ENCODE peak calls at places on chromosome 18, in nine cellular contexts. M is tibial nerve, U is OCI-LY7, N is heart left ventricle, Y is thoracic aorta, V is stomach, F is cardiac muscle cell, I is fibroblast of lung, K is lung. H is an unnamed sample.
A peak's percentile ranks its signal among the peaks of the same experiment; 100 is the strongest.

GRCh38 chr18:29873211-29873610 is 1169.3 kb downstream of the DSC3 start:
- DNase-seq in U (no peak), F (no peak), M (no peak), I (no peak), K (no peak), V (no peak), N (no peak), Y (no peak), H (no peak)

GRCh38 chr18:58784601-58785137 is 80.0 kb upstream of the ZNF532 start:
- DNase-seq in V (no peak), U (no peak), K (no peak), N (peak; percentile 71), M (no peak), I (peak; percentile 56), Y (peak; percentile 38), F (no peak), H (no peak)

GRCh38 chr18:40326987-40327386 is 1628.0 kb upstream of the PIK3C3 start:
- DNase-seq in K (no peak), I (no peak), M (no peak), F (no peak), V (no peak), N (no peak), U (no peak), Y (no peak), H (no peak)

GRCh38 chr18:36771246-36771645 is 57.6 kb downstream of the TPGS2 start:
- DNase-seq in F (no peak), U (peak; percentile 8), Y (no peak), K (no peak), N (no peak), M (no peak), V (no peak), I (no peak), H (no peak)

GRCh38 chr18:34322365-34323289 is 97.9 kb upstream of the NOL4 start:
- DNase-seq in M (no peak), F (peak; percentile 85), Y (no peak), U (peak; percentile 66), V (peak; percentile 59), I (peak; percentile 66), K (peak; percentile 36), N (no peak), H (no peak)

GRCh38 chr18:57737661-57738060 is 65.5 kb downstream of the ATP8B1 start:
- DNase-seq in N (peak; percentile 68), V (peak; percentile 65), I (peak; percentile 99), K (peak; percentile 86), U (no peak), F (no peak), Y (peak; percentile 75), M (peak; percentile 16), H (peak; percentile 89)

GRCh38 chr18:13608791-13609552 is 117.4 kb downstream of the FAM210A start:
- DNase-seq in M (no peak), V (no peak), I (no peak), K (no peak), N (no peak), Y (no peak), F (peak; percentile 30), U (peak; percentile 38), H (no peak)

GRCh38 chr18:12904012-12904516 is 20.0 kb upstream of the PTPN2 start:
- DNase-seq in I (peak; percentile 20), M (no peak), V (no peak), F (no peak), N (no peak), Y (no peak), U (no peak), K (peak; percentile 61), H (no peak)

GRCh38 chr18:31102020-31102684 is at the start of gene DSC2:
- DNase-seq in V (peak; percentile 61), N (peak; percentile 79), Y (no peak), F (peak; percentile 81), K (peak; percentile 51), I (peak; percentile 11), M (no peak), U (no peak), H (no peak)

GRCh38 chr18:76860411-76860810 is 38.1 kb downstream of the ZNF236 start:
- DNase-seq in K (no peak), I (peak; percentile 55), N (no peak), V (no peak), U (no peak), Y (no peak), M (no peak), F (no peak), H (no peak)

GRCh38 chr18:49274188-49274714 is 186.2 kb downstream of the DYM start:
- DNase-seq in M (no peak), N (no peak), V (no peak), U (no peak), Y (no peak), F (no peak), I (peak; percentile 40), K (no peak), H (no peak)

GRCh38 chr18:24603151-24603550 is 142.7 kb downstream of the HRH4 start:
- DNase-seq in K (no peak), V (no peak), Y (no peak), F (peak; percentile 24), U (no peak), N (no peak), I (no peak), M (no peak), H (no peak)

GRCh38 chr18:62948788-62949187 is 233.4 kb downstream of the PHLPP1 start:
- DNase-seq in N (no peak), F (no peak), M (no peak), Y (no peak), V (no peak), K (no peak), I (no peak), U (no peak), H (no peak)
- H3K4me3 ChIP-seq in N (no peak overlapping the region), F (no peak overlapping the region), M (no peak overlapping the region), Y (no peak overlapping the region), V (no peak overlapping the region), K (no peak overlapping the region), I (no peak overlapping the region), U (no peak overlapping the region), H (no peak overlapping the region)

GRCh38 chr18:23572012-23572411 is 14.3 kb downstream of the NPC1 start:
- DNase-seq in F (no peak), Y (no peak), M (no peak), N (no peak), V (no peak), I (no peak), K (no peak), U (no peak), H (no peak)

GRCh38 chr18:23568739-23569138 is 17.6 kb downstream of the NPC1 start:
- DNase-seq in V (no peak), Y (no peak), N (no peak), U (no peak), F (no peak), M (no peak), K (no peak), I (no peak), H (no peak)

GRCh38 chr18:23568265-23568664 is 18.0 kb downstream of the NPC1 start:
- DNase-seq in U (no peak), F (no peak), Y (no peak), M (no peak), I (no peak), K (no peak), N (no peak), V (no peak), H (no peak)

GRCh38 chr18:23570912-23571504 is 15.3 kb downstream of the NPC1 start:
- DNase-seq in V (no peak), F (no peak), M (no peak), U (no peak), N (no peak), K (no peak), Y (no peak), I (no peak), H (no peak)

DNA sequence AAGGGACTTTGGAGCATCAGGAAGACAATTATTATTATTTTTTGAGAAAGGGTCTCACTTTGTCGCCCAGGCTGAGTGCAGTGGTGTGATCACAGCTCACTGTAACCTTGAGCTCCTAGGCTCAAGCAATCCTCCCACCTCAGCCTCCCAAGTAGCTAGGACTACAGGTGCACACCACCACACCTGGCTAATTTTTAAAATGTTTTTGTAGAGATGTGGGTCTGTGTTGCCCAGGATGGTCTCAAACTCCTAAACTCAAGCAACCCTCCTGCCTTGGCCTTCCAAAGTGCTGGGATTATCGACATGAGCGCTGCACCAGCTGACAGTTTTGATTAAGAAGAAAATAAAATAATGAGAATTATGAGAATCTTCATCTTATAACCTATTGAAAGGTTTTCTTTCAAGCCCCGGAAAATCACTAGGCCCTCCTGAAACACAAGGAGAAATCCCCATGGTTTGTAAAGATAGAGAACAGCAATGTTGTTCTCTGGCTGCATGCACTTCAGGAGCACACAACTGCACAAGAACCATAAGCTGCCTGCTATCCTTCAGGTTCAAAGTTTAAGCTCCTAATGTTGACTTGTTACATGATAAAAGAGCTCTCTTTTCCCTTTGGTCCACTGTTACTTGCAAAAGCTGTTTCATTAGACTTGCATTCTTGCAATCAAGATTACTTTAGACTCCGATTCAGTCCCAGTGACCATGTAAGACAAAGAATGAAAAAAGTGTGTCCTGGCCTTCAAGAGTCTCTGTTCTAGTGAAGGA is 16.8 kb downstream of the NPC1 start:
- DNase-seq in N (no peak), Y (no peak), K (no peak), I (no peak), V (no peak), U (no peak), F (no peak), M (no peak), H (no peak)
- H3K36me3 ChIP-seq in N (no peaks in the 10 kb centered on the region), Y (peaks cover 35% of the 10 kb centered on the region), K (peaks cover 24% of the 10 kb centered on the region), I (peaks cover 9% of the 10 kb centered on the region), V (peaks cover 86% of the 10 kb centered on the region), U (peaks cover 83% of the 10 kb centered on the region), F (peaks cover 13% of the 10 kb centered on the region), M (peaks cover 10% of the 10 kb centered on the region), H (peaks cover 5% of the 10 kb centered on the region)

DNA sequence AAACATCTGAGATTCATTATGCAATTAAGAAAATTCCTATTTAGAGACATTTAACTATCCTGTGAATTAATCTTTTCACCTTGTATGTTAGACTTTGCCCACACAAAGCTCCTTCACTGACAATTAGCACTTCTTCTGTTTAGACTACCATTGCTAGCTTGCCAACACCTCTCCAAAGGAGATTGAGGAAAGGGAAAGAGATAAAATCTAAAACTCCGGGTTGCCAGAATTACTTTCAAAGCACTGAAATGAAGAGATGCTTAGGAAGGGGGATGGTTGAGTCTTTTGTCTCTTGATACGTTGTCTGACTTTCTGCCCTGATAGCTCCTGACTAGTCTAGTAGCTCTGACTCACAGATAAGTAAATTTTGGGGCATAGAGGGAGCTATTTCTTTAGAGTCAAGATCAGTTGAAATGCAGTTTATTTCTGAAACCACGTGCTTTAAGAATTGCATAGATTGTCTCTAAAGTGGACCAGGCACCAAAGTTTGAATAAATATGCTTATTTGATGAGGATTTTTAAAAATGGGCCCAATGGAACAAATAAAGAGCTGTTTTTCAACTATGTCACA is 74.1 kb upstream of the DSEL start:
- DNase-seq in N (no peak), F (no peak), Y (no peak), M (no peak), V (no peak), U (no peak), K (no peak), I (peak; percentile 50), H (no peak)
- TF ChIP-seq CTCF in N (no peak), F (peak; percentile 27), Y (no peak), M (no peak), V (no peak), U (no peak), K (no peak), I (peak; percentile 29), H (peak; percentile 29)

DNA sequence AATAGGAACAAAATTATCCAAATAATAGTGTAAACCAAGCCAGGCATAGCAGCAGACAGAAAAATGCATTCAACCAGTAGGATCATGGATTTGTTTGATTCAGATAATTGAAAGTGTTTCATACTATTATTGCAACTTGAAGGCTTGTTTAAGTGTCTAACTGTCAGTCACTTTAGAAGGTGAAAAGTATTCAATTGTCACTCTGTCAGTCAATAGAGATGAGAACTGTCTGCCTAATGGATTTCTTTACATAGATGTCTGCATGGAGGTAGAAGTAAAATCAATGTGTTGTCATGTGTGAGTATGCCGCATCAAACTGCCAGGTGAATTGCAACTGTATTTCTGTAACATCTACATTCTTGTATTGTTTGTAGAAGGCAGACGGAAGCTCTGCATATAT is 65.0 kb downstream of the ZNF407 start:
- DNase-seq in F (no peak), U (no peak), I (no peak), N (no peak), K (no peak), V (no peak), Y (no peak), M (no peak), H (no peak)
- H3K4me3 ChIP-seq in F (no peak overlapping the region), U (no peak overlapping the region), I (no peak overlapping the region), N (no peak overlapping the region), K (no peak overlapping the region), V (no peak overlapping the region), Y (no peak overlapping the region), M (no peak overlapping the region), H (no peak overlapping the region)

H was measured in BJ.